ENCODE peak calls at places on chromosomes 6 and 20, in four cellular contexts. One of them, this sample, is unnamed.

GRCh38 chr20:54497931-54498718 is 22.7 kb downstream of the DOK5 start:
- DNase-seq in H1: no peak
- DNase-seq in IMR-90: no peak
- DNase-seq in mesendoderm: no peak
- DNase-seq in this sample: no peak

GRCh38 chr6:164870175-164870574 is 439.2 kb downstream of the C6orf118 start:
- DNase-seq in IMR-90: no peak
- DNase-seq in mesendoderm: no peak
- DNase-seq in H1: no peak
- DNase-seq in this sample: no peak

GRCh38 chr6:106981901-106982300 is 7.4 kb upstream of the CD24 start:
- DNase-seq in IMR-90: no peak
- DNase-seq in H1: no peak
- DNase-seq in mesendoderm: no peak
- DNase-seq in this sample: no peak

GRCh38 chr6:2464641-2465040 is 219.2 kb upstream of the GMDS start:
- DNase-seq in H1: no peak
- DNase-seq in mesendoderm: no peak
- DNase-seq in IMR-90: no peak
- DNase-seq in this sample: no peak

GRCh38 chr20:54070187-54070987 is at the start of gene BCAS1:
- DNase-seq in H1: peak; percentile 48
- DNase-seq in mesendoderm: no peak
- DNase-seq in IMR-90: no peak
- DNase-seq in this sample: no peak

GRCh38 chr6:53805725-53806124 is 10.9 kb downstream of the LRRC1 start:
- DNase-seq in IMR-90: no peak
- DNase-seq in H1: no peak
- DNase-seq in mesendoderm: peak; percentile 70
- DNase-seq in this sample: no peak

GRCh38 chr6:28922841-28923317 is 906 bp downstream of the TRIM27 start:
- DNase-seq in H1: peak; percentile 56
- DNase-seq in IMR-90: peak; percentile 31
- DNase-seq in mesendoderm: peak; percentile 50
- DNase-seq in this sample: no peak

GRCh38 chr6:144786825-144787224 is 501.7 kb downstream of the UTRN start:
- DNase-seq in H1: no peak
- DNase-seq in IMR-90: no peak
- DNase-seq in mesendoderm: no peak
- DNase-seq in this sample: no peak

GRCh38 chr6:42451146-42451594 is 556 bp downstream of the TRERF1 start:
- DNase-seq in IMR-90: no peak
- DNase-seq in H1: no peak
- DNase-seq in mesendoderm: no peak
- DNase-seq in this sample: no peak

GRCh38 chr6:148203281-148203925 is 139.2 kb upstream of the SASH1 start:
- DNase-seq in IMR-90: peak; percentile 98
- DNase-seq in H1: no peak
- DNase-seq in mesendoderm: no peak
- DNase-seq in this sample: no peak

GRCh38 chr6:167130712-167131684 is 8.1 kb downstream of the CCR6 start:
- DNase-seq in H1: no peak
- DNase-seq in mesendoderm: no peak
- DNase-seq in IMR-90: no peak
- DNase-seq in this sample: no peak

GRCh38 chr6:26497610-26498009 is 2.5 kb upstream of the BTN1A1 start:
- DNase-seq in IMR-90: no peak
- DNase-seq in H1: no peak
- DNase-seq in mesendoderm: no peak
- DNase-seq in this sample: no peak

GRCh38 chr6:47004458-47004857 is 37.7 kb downstream of the ADGRF1 start:
- DNase-seq in IMR-90: no peak
- DNase-seq in H1: no peak
- DNase-seq in mesendoderm: no peak
- DNase-seq in this sample: no peak

GRCh38 chr6:137223370-137224131 is 4.4 kb upstream of the IFNGR1 start:
- DNase-seq in H1: no peak
- DNase-seq in mesendoderm: no peak
- DNase-seq in IMR-90: peak; percentile 70
- DNase-seq in this sample: no peak

GRCh38 chr20:44097521-44098255 is 89.3 kb downstream of the JPH2 start:
- DNase-seq in H1: no peak
- DNase-seq in mesendoderm: no peak
- DNase-seq in IMR-90: peak; percentile 22
- DNase-seq in this sample: no peak

GRCh38 chr20:34706022-34706875 is 2.1 kb downstream of the TP53INP2 start:
- DNase-seq in H1: no peak
- DNase-seq in IMR-90: no peak
- DNase-seq in mesendoderm: no peak
- DNase-seq in this sample: no peak

GRCh38 chr20:7911586-7912330 is 28.5 kb downstream of the HAO1 start:
- DNase-seq in mesendoderm: no peak
- DNase-seq in H1: no peak
- DNase-seq in IMR-90: no peak
- DNase-seq in this sample: no peak
- H3K9ac ChIP-seq in mesendoderm: no peak overlapping the region
- H3K9ac ChIP-seq in H1: no peak overlapping the region
- H3K9ac ChIP-seq in IMR-90: no peak overlapping the region
- H3K9ac ChIP-seq in this sample: no peak overlapping the region

DNA sequence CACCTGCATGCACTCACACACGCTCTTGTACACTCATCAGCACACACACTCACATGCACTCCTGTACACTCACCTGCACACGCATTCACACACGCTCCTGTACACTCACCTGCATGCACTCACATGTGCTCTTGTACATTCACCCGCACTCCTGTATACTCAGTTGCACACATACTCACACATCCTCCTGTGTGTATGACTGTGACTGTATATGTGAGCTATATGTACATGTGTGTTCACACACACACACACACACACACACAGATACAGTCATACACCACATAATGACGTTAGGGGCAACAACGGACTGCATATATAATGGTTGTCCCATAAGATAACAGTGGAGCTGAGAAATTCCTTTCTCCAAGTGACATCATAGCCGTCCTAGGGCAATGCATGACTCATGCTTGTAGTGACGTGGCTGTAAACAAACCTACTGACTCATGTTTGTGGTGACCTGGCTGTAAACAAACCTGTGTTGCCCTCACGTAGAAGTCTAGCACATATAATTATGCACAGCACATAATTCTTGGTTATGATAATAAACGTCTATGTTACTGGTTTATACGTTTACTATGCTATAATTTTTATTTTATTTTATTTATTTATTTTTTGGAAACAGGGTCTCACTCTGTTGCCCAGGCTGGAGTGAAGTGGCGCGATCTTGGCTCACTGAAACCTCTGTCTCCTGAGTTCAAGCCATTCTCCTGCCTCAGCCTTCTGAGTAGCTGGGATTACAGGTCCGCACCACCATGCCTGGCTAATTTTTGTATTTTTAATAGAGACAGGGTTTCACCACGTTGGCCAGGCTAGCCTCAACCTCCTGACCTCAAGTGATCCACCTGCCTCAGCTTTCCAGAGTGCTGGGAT is 22.8 kb upstream of the TAF4 start:
- DNase-seq in IMR-90: peak; percentile 99
- DNase-seq in mesendoderm: peak; percentile 92
- DNase-seq in H1: no peak
- DNase-seq in this sample: no peak
- H3K23ac ChIP-seq in IMR-90: no peak overlapping the region
- H3K23ac ChIP-seq in mesendoderm: peak overlapping the region; percentile 57
- H3K23ac ChIP-seq in H1: no peak overlapping the region
- H3K23ac ChIP-seq in this sample: no peak overlapping the region

GRCh38 chr6:7426447-7427169 is 37.0 kb downstream of the RIOK1 start:
- DNase-seq in IMR-90: no peak
- DNase-seq in mesendoderm: no peak
- DNase-seq in H1: peak; percentile 28
- DNase-seq in this sample: no peak

GRCh38 chr6:7421066-7421465 is 31.5 kb downstream of the RIOK1 start:
- DNase-seq in IMR-90: no peak
- DNase-seq in H1: no peak
- DNase-seq in mesendoderm: no peak
- DNase-seq in this sample: no peak

GRCh38 chr6:7424967-7425807 is 35.6 kb downstream of the RIOK1 start:
- DNase-seq in mesendoderm: peak; percentile 28
- DNase-seq in H1: peak; percentile 41
- DNase-seq in IMR-90: peak; percentile 41
- DNase-seq in this sample: no peak

GRCh38 chr6:7425808-7426190 is 36.2 kb downstream of the RIOK1 start:
- DNase-seq in H1: peak; percentile 45
- DNase-seq in IMR-90: no peak
- DNase-seq in mesendoderm: no peak
- DNase-seq in this sample: no peak

DNA sequence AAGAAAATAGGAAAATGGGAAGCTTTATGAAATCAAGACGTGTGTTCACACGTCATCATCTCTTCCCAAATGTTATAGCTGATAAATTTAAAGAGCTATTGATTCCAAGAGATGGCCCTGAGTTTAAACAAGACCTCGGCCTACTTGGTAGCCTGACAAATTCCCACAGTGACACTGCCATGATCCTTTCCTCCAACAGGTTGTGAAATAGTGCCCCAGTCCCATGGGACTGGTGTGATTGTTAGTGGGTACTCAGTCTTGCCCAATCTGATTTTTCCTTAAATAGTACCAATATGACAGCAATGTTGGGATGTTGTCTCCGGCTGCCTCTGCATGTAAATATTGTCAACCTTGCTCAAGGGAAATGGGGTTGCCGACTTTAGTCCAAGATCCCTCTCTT is 34.5 kb downstream of the RIOK1 start:
- DNase-seq in IMR-90: no peak
- DNase-seq in H1: no peak
- DNase-seq in mesendoderm: no peak
- DNase-seq in this sample: no peak
- H3K56ac ChIP-seq in IMR-90: no peak overlapping the region
- H3K56ac ChIP-seq in H1: no peak overlapping the region
- H3K56ac ChIP-seq in mesendoderm: no peak overlapping the region
- H3K56ac ChIP-seq in this sample: no peak overlapping the region

GRCh38 chr6:24231578-24231977 is 105.6 kb downstream of the NRSN1 start:
- DNase-seq in H1: no peak
- DNase-seq in mesendoderm: peak; percentile 11
- DNase-seq in IMR-90: no peak
- DNase-seq in this sample: no peak

GRCh38 chr6:24227556-24227955 is 101.5 kb downstream of the NRSN1 start:
- DNase-seq in H1: no peak
- DNase-seq in mesendoderm: peak; percentile 58
- DNase-seq in IMR-90: no peak
- DNase-seq in this sample: no peak

GRCh38 chr6:24225838-24226237 is 99.8 kb downstream of the NRSN1 start:
- DNase-seq in mesendoderm: no peak
- DNase-seq in H1: no peak
- DNase-seq in IMR-90: no peak
- DNase-seq in this sample: no peak

GRCh38 chr6:24228681-24229255 is 102.8 kb downstream of the NRSN1 start:
- DNase-seq in H1: no peak
- DNase-seq in IMR-90: peak; percentile 6
- DNase-seq in mesendoderm: no peak
- DNase-seq in this sample: no peak

DNA sequence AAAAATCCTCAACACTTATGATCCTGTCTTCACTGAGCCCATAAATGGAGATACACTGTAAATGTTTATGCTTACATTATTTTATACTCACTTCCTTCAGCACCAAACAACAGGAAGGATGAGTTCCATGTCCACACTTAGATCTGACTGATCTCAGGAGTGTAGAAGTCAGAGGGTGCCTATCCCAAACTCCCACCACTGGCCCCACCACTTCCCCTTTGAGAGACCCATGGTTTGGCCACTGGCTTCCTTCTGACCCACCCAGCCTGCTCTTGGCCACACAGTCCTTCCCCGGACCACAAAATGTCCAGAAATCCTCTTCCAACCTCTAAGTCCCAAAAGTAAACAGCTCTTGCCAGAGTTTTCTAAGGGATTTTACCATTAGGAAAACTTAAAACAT is 103.7 kb downstream of the NRSN1 start:
- DNase-seq in mesendoderm: no peak
- DNase-seq in IMR-90: no peak
- DNase-seq in H1: no peak
- DNase-seq in this sample: no peak
- H3K9ac ChIP-seq in mesendoderm: no peak overlapping the region
- H3K9ac ChIP-seq in IMR-90: no peak overlapping the region
- H3K9ac ChIP-seq in H1: no peak overlapping the region
- H3K9ac ChIP-seq in this sample: no peak overlapping the region

GRCh38 chr6:141981190-141981589 is 151.5 kb upstream of the GJE1 start:
- DNase-seq in mesendoderm: no peak
- DNase-seq in H1: no peak
- DNase-seq in IMR-90: no peak
- DNase-seq in this sample: no peak
- H3K23ac ChIP-seq in mesendoderm: no peak overlapping the region
- H3K23ac ChIP-seq in H1: no peak overlapping the region
- H3K23ac ChIP-seq in IMR-90: no peak overlapping the region
- H3K23ac ChIP-seq in this sample: no peak overlapping the region

GRCh38 chr20:48162621-48163020 is 377.3 kb upstream of the SULF2 start:
- DNase-seq in IMR-90: no peak
- DNase-seq in mesendoderm: no peak
- DNase-seq in H1: no peak
- DNase-seq in this sample: no peak
- H3K56ac ChIP-seq in IMR-90: no peak overlapping the region
- H3K56ac ChIP-seq in mesendoderm: no peak overlapping the region
- H3K56ac ChIP-seq in H1: no peak overlapping the region
- H3K56ac ChIP-seq in this sample: no peak overlapping the region

GRCh38 chr6:135358251-135358821 is 139.2 kb downstream of the AHI1 start:
- DNase-seq in IMR-90: peak; percentile 97
- DNase-seq in mesendoderm: no peak
- DNase-seq in H1: no peak
- DNase-seq in this sample: no peak
- H3K9ac ChIP-seq in IMR-90: no peak overlapping the region
- H3K9ac ChIP-seq in mesendoderm: no peak overlapping the region
- H3K9ac ChIP-seq in H1: no peak overlapping the region
- H3K9ac ChIP-seq in this sample: no peak overlapping the region

This sample was measured in H9.